ENCODE peak calls at places on chromosome 3, in ten cellular contexts. One of them, this sample, is unnamed. For H3K4me1, the result is how much of the 10 kb centered on the place peaks cover.

GRCh38 chr3:157532529-157533297 is 29.5 kb upstream of the VEPH1 start:
- DNase-seq in right atrium auricular region: no peak
- DNase-seq in breast epithelium: no peak
- DNase-seq in heart right ventricle: no peak
- DNase-seq in endodermal cell: peak
- DNase-seq in IMR-90: peak
- DNase-seq in GM12878: peak
- DNase-seq in GM23338: peak
- DNase-seq in transverse colon: no peak
- DNase-seq in CD8-positive, alpha-beta T cell: no peak
- DNase-seq in this sample: no peak

GRCh38 chr3:194946091-194946490 is 260.4 kb downstream of the FAM43A start:
- DNase-seq in transverse colon: no peak
- DNase-seq in IMR-90: no peak
- DNase-seq in breast epithelium: no peak
- DNase-seq in CD8-positive, alpha-beta T cell: no peak
- DNase-seq in right atrium auricular region: no peak
- DNase-seq in GM23338: no peak
- DNase-seq in heart right ventricle: no peak
- DNase-seq in endodermal cell: no peak
- DNase-seq in GM12878: no peak
- DNase-seq in this sample: no peak

GRCh38 chr3:54064486-54064885 is 57.9 kb upstream of the CACNA2D3 start:
- DNase-seq in heart right ventricle: no peak
- DNase-seq in transverse colon: no peak
- DNase-seq in right atrium auricular region: no peak
- DNase-seq in IMR-90: no peak
- DNase-seq in breast epithelium: no peak
- DNase-seq in endodermal cell: no peak
- DNase-seq in GM12878: no peak
- DNase-seq in CD8-positive, alpha-beta T cell: no peak
- DNase-seq in GM23338: no peak
- DNase-seq in this sample: no peak

GRCh38 chr3:154040283-154040682 is 80.9 kb upstream of the ARHGEF26 start:
- DNase-seq in breast epithelium: no peak
- DNase-seq in CD8-positive, alpha-beta T cell: no peak
- DNase-seq in endodermal cell: no peak
- DNase-seq in IMR-90: peak
- DNase-seq in heart right ventricle: no peak
- DNase-seq in GM23338: no peak
- DNase-seq in right atrium auricular region: no peak
- DNase-seq in GM12878: no peak
- DNase-seq in transverse colon: no peak
- DNase-seq in this sample: peak

GRCh38 chr3:172259191-172259590 is 189.1 kb downstream of the GHSR start:
- DNase-seq in IMR-90: no peak
- DNase-seq in GM23338: no peak
- DNase-seq in breast epithelium: no peak
- DNase-seq in right atrium auricular region: no peak
- DNase-seq in CD8-positive, alpha-beta T cell: no peak
- DNase-seq in GM12878: no peak
- DNase-seq in transverse colon: no peak
- DNase-seq in heart right ventricle: no peak
- DNase-seq in endodermal cell: no peak
- DNase-seq in this sample: no peak

GRCh38 chr3:145550522-145550921 is 610.5 kb downstream of the PLOD2 start:
- DNase-seq in CD8-positive, alpha-beta T cell: no peak
- DNase-seq in breast epithelium: no peak
- DNase-seq in endodermal cell: no peak
- DNase-seq in transverse colon: no peak
- DNase-seq in GM23338: no peak
- DNase-seq in GM12878: no peak
- DNase-seq in IMR-90: no peak
- DNase-seq in right atrium auricular region: no peak
- DNase-seq in heart right ventricle: no peak
- DNase-seq in this sample: no peak

GRCh38 chr3:149448331-149448831 is 26.1 kb upstream of the TM4SF4 start:
- DNase-seq in GM12878: no peak
- DNase-seq in heart right ventricle: no peak
- DNase-seq in transverse colon: no peak
- DNase-seq in endodermal cell: no peak
- DNase-seq in breast epithelium: no peak
- DNase-seq in IMR-90: peak
- DNase-seq in GM23338: no peak
- DNase-seq in CD8-positive, alpha-beta T cell: no peak
- DNase-seq in right atrium auricular region: no peak
- DNase-seq in this sample: no peak

GRCh38 chr3:76132154-76132470 is 346.8 kb upstream of the ZNF717 start:
- DNase-seq in heart right ventricle: no peak
- DNase-seq in CD8-positive, alpha-beta T cell: no peak
- DNase-seq in breast epithelium: no peak
- DNase-seq in GM12878: no peak
- DNase-seq in right atrium auricular region: no peak
- DNase-seq in IMR-90: no peak
- DNase-seq in endodermal cell: no peak
- DNase-seq in transverse colon: no peak
- DNase-seq in GM23338: no peak
- DNase-seq in this sample: no peak

GRCh38 chr3:120021523-120021922 is 72.7 kb downstream of the GSK3B start:
- DNase-seq in GM12878: no peak
- DNase-seq in right atrium auricular region: no peak
- DNase-seq in GM23338: no peak
- DNase-seq in IMR-90: peak
- DNase-seq in heart right ventricle: no peak
- DNase-seq in endodermal cell: no peak
- DNase-seq in CD8-positive, alpha-beta T cell: no peak
- DNase-seq in transverse colon: no peak
- DNase-seq in breast epithelium: no peak
- DNase-seq in this sample: no peak

GRCh38 chr3:43349759-43350158 is 63.4 kb downstream of the SNRK start:
- DNase-seq in CD8-positive, alpha-beta T cell: no peak
- DNase-seq in heart right ventricle: no peak
- DNase-seq in right atrium auricular region: no peak
- DNase-seq in endodermal cell: no peak
- DNase-seq in GM12878: no peak
- DNase-seq in GM23338: no peak
- DNase-seq in IMR-90: peak
- DNase-seq in transverse colon: no peak
- DNase-seq in breast epithelium: no peak
- DNase-seq in this sample: no peak

GRCh38 chr3:32384938-32385337 is 6.7 kb upstream of the CMTM7 start:
- DNase-seq in transverse colon: no peak
- DNase-seq in right atrium auricular region: peak
- DNase-seq in CD8-positive, alpha-beta T cell: no peak
- DNase-seq in breast epithelium: no peak
- DNase-seq in GM23338: peak
- DNase-seq in GM12878: no peak
- DNase-seq in heart right ventricle: no peak
- DNase-seq in IMR-90: peak
- DNase-seq in endodermal cell: no peak
- DNase-seq in this sample: no peak

GRCh38 chr3:183513046-183513706 is 42.3 kb downstream of the KLHL6 start:
- DNase-seq in breast epithelium: no peak
- DNase-seq in endodermal cell: no peak
- DNase-seq in transverse colon: peak
- DNase-seq in CD8-positive, alpha-beta T cell: peak
- DNase-seq in heart right ventricle: no peak
- DNase-seq in right atrium auricular region: no peak
- DNase-seq in IMR-90: no peak
- DNase-seq in GM23338: no peak
- DNase-seq in GM12878: no peak
- DNase-seq in this sample: no peak

GRCh38 chr3:142664819-142665218 is 59.0 kb upstream of the TRPC1 start:
- DNase-seq in breast epithelium: no peak
- DNase-seq in right atrium auricular region: no peak
- DNase-seq in transverse colon: no peak
- DNase-seq in CD8-positive, alpha-beta T cell: no peak
- DNase-seq in endodermal cell: no peak
- DNase-seq in IMR-90: no peak
- DNase-seq in heart right ventricle: no peak
- DNase-seq in GM12878: no peak
- DNase-seq in GM23338: peak
- DNase-seq in this sample: no peak

GRCh38 chr3:187740446-187741399 is 4.5 kb downstream of the BCL6 start:
- DNase-seq in CD8-positive, alpha-beta T cell: peak
- DNase-seq in right atrium auricular region: no peak
- DNase-seq in GM23338: peak
- DNase-seq in breast epithelium: peak
- DNase-seq in GM12878: no peak
- DNase-seq in heart right ventricle: peak
- DNase-seq in IMR-90: peak
- DNase-seq in endodermal cell: peak
- DNase-seq in transverse colon: peak
- DNase-seq in this sample: peak

GRCh38 chr3:135991621-135992020 is 26.1 kb downstream of the PPP2R3A start:
- DNase-seq in heart right ventricle: no peak
- DNase-seq in GM23338: no peak
- DNase-seq in breast epithelium: no peak
- DNase-seq in transverse colon: no peak
- DNase-seq in IMR-90: no peak
- DNase-seq in CD8-positive, alpha-beta T cell: no peak
- DNase-seq in GM12878: no peak
- DNase-seq in endodermal cell: no peak
- DNase-seq in right atrium auricular region: no peak
- DNase-seq in this sample: no peak

GRCh38 chr3:195072916-195073564 is 197.9 kb downstream of the XXYLT1 start:
- DNase-seq in breast epithelium: no peak
- DNase-seq in IMR-90: no peak
- DNase-seq in endodermal cell: no peak
- DNase-seq in GM23338: no peak
- DNase-seq in CD8-positive, alpha-beta T cell: no peak
- DNase-seq in heart right ventricle: no peak
- DNase-seq in right atrium auricular region: no peak
- DNase-seq in GM12878: no peak
- DNase-seq in transverse colon: peak
- DNase-seq in this sample: no peak

GRCh38 chr3:192851821-192852352 is 65.8 kb downstream of the MB21D2 start:
- DNase-seq in GM12878: no peak
- DNase-seq in heart right ventricle: peak
- DNase-seq in transverse colon: peak
- DNase-seq in endodermal cell: no peak
- DNase-seq in right atrium auricular region: peak
- DNase-seq in breast epithelium: peak
- DNase-seq in CD8-positive, alpha-beta T cell: no peak
- DNase-seq in IMR-90: peak
- DNase-seq in GM23338: no peak
- DNase-seq in this sample: no peak

DNA sequence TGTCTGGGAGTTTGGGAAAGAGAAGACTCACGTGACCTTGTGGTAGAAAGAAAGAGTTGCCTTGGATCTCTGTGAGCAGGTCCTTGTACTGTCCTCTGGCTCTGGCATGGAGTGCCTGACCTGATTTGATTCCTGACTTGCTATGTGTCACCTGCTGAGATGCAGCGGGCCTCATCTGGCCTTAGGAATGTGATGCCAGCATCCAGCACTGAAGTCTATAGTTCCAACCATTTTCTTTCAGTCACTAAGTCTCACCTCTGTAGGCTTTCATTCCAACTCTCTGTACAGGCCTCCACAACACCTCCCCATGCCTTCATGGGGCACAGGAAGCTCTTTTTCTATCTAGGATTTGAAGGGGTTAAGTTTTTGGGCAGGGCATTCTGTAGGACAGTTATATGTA is 12.1 kb upstream of the OXSR1 start:
- DNase-seq in breast epithelium: no peak
- DNase-seq in GM23338: no peak
- DNase-seq in heart right ventricle: no peak
- DNase-seq in GM12878: no peak
- DNase-seq in CD8-positive, alpha-beta T cell: no peak
- DNase-seq in endodermal cell: no peak
- DNase-seq in right atrium auricular region: no peak
- DNase-seq in IMR-90: no peak
- DNase-seq in transverse colon: no peak
- DNase-seq in this sample: no peak
- H3K4me1 ChIP-seq in breast epithelium: under half
- H3K4me1 ChIP-seq in GM23338: under half
- H3K4me1 ChIP-seq in heart right ventricle: under half
- H3K4me1 ChIP-seq in GM12878: under half
- H3K4me1 ChIP-seq in CD8-positive, alpha-beta T cell: under half
- H3K4me1 ChIP-seq in endodermal cell: under half
- H3K4me1 ChIP-seq in right atrium auricular region: under half
- H3K4me1 ChIP-seq in IMR-90: under half
- H3K4me1 ChIP-seq in transverse colon: under half
- H3K4me1 ChIP-seq in this sample: under half

DNA sequence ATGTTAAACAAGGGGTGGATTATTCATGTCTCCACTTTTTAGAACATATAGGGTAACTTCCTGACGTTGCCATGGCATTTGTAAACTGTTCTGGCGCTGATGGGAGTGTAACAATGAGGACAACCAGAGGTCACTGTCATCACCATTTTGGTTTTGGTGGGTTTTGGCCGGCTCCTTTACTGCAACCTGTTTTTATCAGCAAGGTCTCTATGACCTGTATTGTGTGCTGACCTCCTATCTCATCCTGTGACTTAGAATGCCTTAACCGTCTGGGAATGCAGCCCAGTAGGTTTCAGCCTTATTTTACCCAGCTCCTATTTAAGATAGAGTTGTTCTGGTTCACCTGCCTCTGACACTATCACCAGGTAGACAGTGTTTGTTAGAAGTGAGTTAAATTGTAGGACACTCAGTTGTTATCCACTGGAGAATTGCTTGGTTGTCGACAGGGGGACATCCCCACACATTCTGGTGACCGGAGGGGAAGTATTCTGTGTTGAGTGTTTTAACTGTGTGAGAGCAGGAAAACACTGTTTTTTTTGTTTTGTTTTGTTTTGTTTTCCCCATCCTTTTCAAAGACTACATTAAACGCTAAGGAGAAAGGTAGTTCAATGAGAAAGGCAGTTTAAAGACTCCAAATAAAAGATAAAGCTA is 36.9 kb upstream of the SKIL start:
- DNase-seq in CD8-positive, alpha-beta T cell: no peak
- DNase-seq in transverse colon: no peak
- DNase-seq in GM23338: no peak
- DNase-seq in endodermal cell: peak
- DNase-seq in GM12878: no peak
- DNase-seq in heart right ventricle: no peak
- DNase-seq in breast epithelium: no peak
- DNase-seq in right atrium auricular region: no peak
- DNase-seq in IMR-90: peak
- DNase-seq in this sample: peak
- TF ChIP-seq CTCF in CD8-positive, alpha-beta T cell: no peak
- TF ChIP-seq CTCF in transverse colon: no peak
- TF ChIP-seq CTCF in GM23338: no peak
- TF ChIP-seq CTCF in endodermal cell: no peak
- TF ChIP-seq CTCF in GM12878: no peak
- TF ChIP-seq CTCF in heart right ventricle: no peak
- TF ChIP-seq CTCF in breast epithelium: no peak
- TF ChIP-seq CTCF in right atrium auricular region: no peak
- TF ChIP-seq CTCF in IMR-90: no peak
- TF ChIP-seq CTCF in this sample: no peak

GRCh38 chr3:72487078-72487765 is 361.0 kb downstream of the SHQ1 start:
- DNase-seq in CD8-positive, alpha-beta T cell: no peak
- DNase-seq in endodermal cell: peak
- DNase-seq in right atrium auricular region: peak
- DNase-seq in IMR-90: peak
- DNase-seq in breast epithelium: peak
- DNase-seq in GM23338: peak
- DNase-seq in transverse colon: peak
- DNase-seq in heart right ventricle: peak
- DNase-seq in GM12878: no peak
- DNase-seq in this sample: peak
- H3K4me3 ChIP-seq in CD8-positive, alpha-beta T cell: no peak
- H3K4me3 ChIP-seq in endodermal cell: no peak
- H3K4me3 ChIP-seq in right atrium auricular region: no peak
- H3K4me3 ChIP-seq in IMR-90: no peak
- H3K4me3 ChIP-seq in breast epithelium: no peak
- H3K4me3 ChIP-seq in GM23338: no peak
- H3K4me3 ChIP-seq in transverse colon: no peak
- H3K4me3 ChIP-seq in heart right ventricle: no peak
- H3K4me3 ChIP-seq in GM12878: no peak
- H3K4me3 ChIP-seq in this sample: no peak

GRCh38 chr3:99943931-99944761 is 126.5 kb downstream of the CMSS1 start:
- DNase-seq in transverse colon: no peak
- DNase-seq in GM12878: no peak
- DNase-seq in IMR-90: peak
- DNase-seq in CD8-positive, alpha-beta T cell: no peak
- DNase-seq in breast epithelium: no peak
- DNase-seq in right atrium auricular region: no peak
- DNase-seq in GM23338: no peak
- DNase-seq in heart right ventricle: no peak
- DNase-seq in endodermal cell: no peak
- DNase-seq in this sample: no peak
- H3K4me1 ChIP-seq in transverse colon: under half
- H3K4me1 ChIP-seq in GM12878: under half
- H3K4me1 ChIP-seq in IMR-90: under half
- H3K4me1 ChIP-seq in CD8-positive, alpha-beta T cell: under half
- H3K4me1 ChIP-seq in breast epithelium: under half
- H3K4me1 ChIP-seq in right atrium auricular region: under half
- H3K4me1 ChIP-seq in GM23338: under half
- H3K4me1 ChIP-seq in heart right ventricle: under half
- H3K4me1 ChIP-seq in endodermal cell: under half
- H3K4me1 ChIP-seq in this sample: under half

This sample was measured in Caco-2.